ENCODE peak calls at places on chromosomes 12 and 14, in nine cellular contexts. E is ascending aorta; M is Karpas-422; N is ELF-1; L is endothelial cell; U is activated T-helper 1 cell treated with anti-CD3 and anti-CD28 coated beads, Interleukin-2, amount 50 U/mL, for 16 hours; H is posterior vena cava; Q is cerebellar cortex; Y is bronchial epithelial cell. V is an unnamed sample.

GRCh38 chr12:90842477-90842876 is 112.5 kb downstream of the CCER1 start:
- DNase-seq in M (no peak), L (peak; percentile 18), Q (no peak), Y (peak; percentile 83), E (no peak), N (no peak), H (no peak), U (no peak), V (no peak)

GRCh38 chr12:124175731-124176130 is 119.2 kb upstream of the RFLNA start:
- DNase-seq in N (no peak), Y (no peak), H (no peak), Q (peak; percentile 93), U (no peak), M (no peak), E (no peak), L (no peak), V (no peak)

GRCh38 chr14:81127785-81128184 is 93.0 kb downstream of the GTF2A1 start:
- DNase-seq in M (no peak), L (no peak), Q (no peak), Y (peak; percentile 22), H (no peak), N (no peak), E (no peak), U (no peak), V (no peak)

GRCh38 chr12:31471823-31472222 is 119.1 kb downstream of the DENND5B start:
- DNase-seq in E (no peak), M (no peak), Y (peak; percentile 11), Q (no peak), H (no peak), L (no peak), U (no peak), N (no peak), V (no peak)

GRCh38 chr12:12977231-12977630 is 22.8 kb downstream of the HEBP1 start:
- DNase-seq in U (no peak), M (no peak), Q (no peak), L (no peak), E (no peak), H (no peak), N (no peak), Y (no peak), V (no peak)

GRCh38 chr12:111048991-111049390 is 128.6 kb upstream of the MYL2 start:
- DNase-seq in U (no peak), H (no peak), Y (no peak), E (no peak), Q (no peak), N (no peak), M (no peak), L (no peak), V (no peak)

GRCh38 chr12:54749191-54749818 is 101.1 kb upstream of the DCD start:
- DNase-seq in E (no peak), U (no peak), H (no peak), Q (peak; percentile 49), M (peak; percentile 85), N (no peak), L (peak; percentile 34), Y (peak; percentile 56), V (no peak)

GRCh38 chr12:63086149-63086915 is 64.7 kb downstream of the AVPR1A start:
- DNase-seq in Y (no peak), H (no peak), N (no peak), M (no peak), E (no peak), Q (no peak), L (no peak), U (no peak), V (no peak)

GRCh38 chr12:109169262-109169661 is 52.9 kb downstream of the ACACB start:
- DNase-seq in U (no peak), Q (no peak), Y (no peak), H (peak; percentile 48), L (no peak), M (no peak), N (no peak), E (peak; percentile 53), V (no peak)

GRCh38 chr12:56102683-56103065 is 1.7 kb upstream of the PA2G4 start:
- DNase-seq in L (no peak), M (no peak), H (no peak), N (no peak), Q (no peak), E (no peak), U (no peak), Y (no peak), V (no peak)

GRCh38 chr14:95713596-95714371 is at the start of gene TCL1A:
- DNase-seq in Y (no peak), L (no peak), Q (no peak), N (peak; percentile 68), E (no peak), U (no peak), H (no peak), M (peak; percentile 70), V (no peak)

GRCh38 chr14:52267501-52268190 is at the start of gene PTGDR:
- DNase-seq in U (no peak), Y (no peak), N (peak; percentile 63), Q (no peak), E (peak; percentile 68), H (peak; percentile 90), L (peak; percentile 31), M (no peak), V (no peak)

GRCh38 chr12:65602579-65603295 is 221.5 kb upstream of the HMGA2 start:
- DNase-seq in N (peak; percentile 70), M (peak; percentile 75), H (peak; percentile 89), Y (peak; percentile 93), U (no peak), Q (peak; percentile 85), L (peak; percentile 72), E (peak; percentile 82), V (no peak)

GRCh38 chr12:19430988-19431387 is 8.3 kb upstream of the AEBP2 start:
- DNase-seq in E (no peak), N (no peak), Y (peak; percentile 29), M (no peak), U (no peak), H (no peak), Q (no peak), L (no peak), V (no peak)

GRCh38 chr14:104286086-104286485 is 147.7 kb downstream of the KIF26A start:
- DNase-seq in Y (no peak), U (no peak), M (no peak), E (no peak), L (no peak), Q (no peak), N (no peak), H (peak; percentile 60), V (no peak)

GRCh38 chr12:21169878-21170472 is 39.0 kb downstream of the SLCO1B1 start:
- DNase-seq in Y (peak; percentile 43), Q (peak; percentile 11), M (peak; percentile 83), H (no peak), U (no peak), E (no peak), N (peak; percentile 90), L (peak; percentile 80), V (peak; percentile 19)

GRCh38 chr12:67578976-67579661 is 69.4 kb upstream of the DYRK2 start:
- DNase-seq in Q (no peak), M (no peak), Y (no peak), E (no peak), L (no peak), H (no peak), U (no peak), N (no peak), V (no peak)

GRCh38 chr12:49121047-49121696 is 10.0 kb downstream of the TUBA1B start:
- DNase-seq in M (no peak), Y (peak; percentile 50), Q (peak; percentile 83), N (peak; percentile 60), H (peak; percentile 40), E (no peak), U (no peak), L (peak; percentile 37), V (no peak)

GRCh38 chr14:57962293-57962996 is 96.6 kb upstream of the SLC35F4 start:
- DNase-seq in N (peak; percentile 89), L (peak; percentile 22), M (no peak), E (no peak), H (no peak), Y (no peak), Q (peak; percentile 50), U (no peak), V (no peak)

GRCh38 chr12:112122823-112123690 is 2.3 kb upstream of the TRAFD1 start:
- DNase-seq in E (peak; percentile 56), H (no peak), Q (no peak), M (no peak), L (no peak), N (no peak), Y (no peak), U (no peak), V (no peak)

GRCh38 chr12:93939641-93940040 is 208.7 kb upstream of the PLXNC1 start:
- DNase-seq in Y (no peak), U (no peak), N (no peak), M (no peak), Q (no peak), H (no peak), L (no peak), E (no peak), V (no peak)

GRCh38 chr12:2823483-2823882 is 11.0 kb downstream of the ITFG2 start:
- DNase-seq in E (no peak), U (no peak), N (no peak), H (no peak), M (no peak), Q (no peak), L (no peak), Y (no peak), V (no peak)

GRCh38 chr12:102917026-102917787 is at the start of gene PAH:
- DNase-seq in Q (no peak), E (no peak), Y (no peak), M (peak; percentile 53), N (peak; percentile 71), L (no peak), H (no peak), U (no peak), V (no peak)

GRCh38 chr12:32273712-32274111 is 125.6 kb upstream of the FGD4 start:
- DNase-seq in Q (no peak), E (no peak), L (peak; percentile 15), H (no peak), N (peak; percentile 58), Y (no peak), U (no peak), M (peak; percentile 93), V (no peak)

GRCh38 chr12:122190842-122191668 is 8.1 kb downstream of the LRRC43 start:
- DNase-seq in H (peak; percentile 15), N (peak; percentile 87), Q (peak; percentile 65), L (peak; percentile 82), E (no peak), U (peak; percentile 32), M (peak; percentile 91), Y (peak; percentile 68), V (no peak)

GRCh38 chr12:120468271-120468845 is 1.2 kb downstream of the SRSF9 start:
- DNase-seq in E (peak; percentile 69), L (peak; percentile 60), N (peak; percentile 74), Y (no peak), H (peak; percentile 81), Q (peak; percentile 36), U (no peak), M (peak; percentile 75), V (no peak)

GRCh38 chr14:99035268-99035667 is 236.7 kb downstream of the BCL11B start:
- DNase-seq in Q (peak; percentile 4), M (no peak), L (no peak), Y (peak; percentile 75), E (peak; percentile 80), H (no peak), N (no peak), U (no peak), V (no peak)